ENCODE peak calls at places on chromosomes 16 and 17, in five cellular contexts. Z is SW480; I is tibial nerve; G is CD8-positive, alpha-beta T cell; R is stimulated activated CD4-positive, alpha-beta T cell treated with anti-CD3 and anti-CD28 coated beads, Interleukin-4, amount 100 ng/mL, for 24 hours. F is an unnamed sample.

GRCh38 chr17:18226284-18226945 is 980 bp downstream of the LLGL1 start:
- DNase-seq in Z (no peak), I (no peak), G (no peak), R (no peak), F (no peak)

GRCh38 chr17:40321502-40322416 is 12.8 kb downstream of the RARA start:
- DNase-seq in Z (no peak), I (no peak), G (no peak), R (no peak), F (no peak)

GRCh38 chr17:54537656-54538055 is 363.0 kb upstream of the TOM1L1 start:
- DNase-seq in Z (no peak), I (no peak), G (no peak), R (no peak), F (no peak)

GRCh38 chr17:75617218-75617617 is 16.0 kb upstream of the SMIM5 start:
- DNase-seq in Z (peak), I (no peak), G (no peak), R (no peak), F (no peak)

GRCh38 chr16:1167276-1168107 is 14.6 kb downstream of the CACNA1H start:
- DNase-seq in Z (peak), I (no peak), G (no peak), R (no peak), F (no peak)

GRCh38 chr16:88911148-88911945 is 44.9 kb upstream of the PABPN1L start:
- DNase-seq in Z (no peak), I (no peak), G (no peak), R (no peak), F (no peak)

GRCh38 chr17:34527908-34528470 is 51.4 kb upstream of the TMEM132E start:
- DNase-seq in Z (no peak), I (no peak), G (no peak), R (no peak), F (no peak)

GRCh38 chr16:88738167-88739084 is 32.1 kb downstream of the CTU2 start:
- DNase-seq in Z (no peak), I (no peak), G (no peak), R (no peak), F (no peak)

GRCh38 chr17:76147211-76148014 is 6.4 kb upstream of the FOXJ1 start:
- DNase-seq in Z (peak), I (no peak), G (no peak), R (no peak), F (no peak)

GRCh38 chr16:24848065-24848464 is 2.3 kb downstream of the SLC5A11 start:
- DNase-seq in Z (no peak), I (no peak), G (no peak), R (no peak), F (no peak)

GRCh38 chr16:74734361-74735161 is 33.9 kb upstream of the MLKL start:
- DNase-seq in Z (no peak), I (no peak), G (no peak), R (no peak), F (no peak)

GRCh38 chr17:57622886-57623433 is 122.1 kb downstream of the CCDC182 start:
- DNase-seq in Z (no peak), I (no peak), G (no peak), R (peak), F (no peak)

GRCh38 chr16:29321000-29321393 is 85.5 kb downstream of the NPIPB11 start:
- DNase-seq in Z (no peak), I (no peak), G (no peak), R (no peak), F (no peak)

GRCh38 chr16:82660078-82660645 is 33.4 kb downstream of the CDH13 start:
- DNase-seq in Z (no peak), I (no peak), G (no peak), R (peak), F (no peak)

GRCh38 chr16:73253922-73254480 is 206.1 kb upstream of the ZFHX3 start:
- DNase-seq in Z (no peak), I (no peak), G (no peak), R (no peak), F (no peak)

GRCh38 chr17:45345554-45346254 is 28.9 kb upstream of the MAP3K14 start:
- DNase-seq in Z (no peak), I (peak), G (no peak), R (no peak), F (no peak)

GRCh38 chr16:61146429-61146828 is 889.8 kb downstream of the CDH8 start:
- DNase-seq in Z (no peak), I (no peak), G (no peak), R (no peak), F (no peak)

GRCh38 chr16:88619859-88620655 is 18.3 kb upstream of the IL17C start:
- DNase-seq in Z (no peak), I (no peak), G (peak), R (peak), F (peak)

GRCh38 chr17:54666559-54666958 is 234.1 kb upstream of the TOM1L1 start:
- DNase-seq in Z (no peak), I (no peak), G (no peak), R (no peak), F (no peak)

GRCh38 chr16:50677351-50677750 is 3.8 kb downstream of the SNX20 start:
- DNase-seq in Z (no peak), I (no peak), G (no peak), R (no peak), F (no peak)

GRCh38 chr17:30243002-30243401 is 7.5 kb upstream of the SLC6A4 start:
- DNase-seq in Z (no peak), I (no peak), G (no peak), R (no peak), F (no peak)

GRCh38 chr16:81752225-81752875 is 26.7 kb upstream of the PLCG2 start:
- DNase-seq in Z (peak), I (no peak), G (no peak), R (no peak), F (no peak)

GRCh38 chr17:29624586-29624985 is 1.9 kb upstream of the CORO6 start:
- DNase-seq in Z (no peak), I (no peak), G (no peak), R (no peak), F (no peak)

GRCh38 chr17:11238710-11239109 is 2.3 kb upstream of the SHISA6 start:
- DNase-seq in Z (peak), I (no peak), G (no peak), R (no peak), F (no peak)

GRCh38 chr17:13088666-13089065 is 70.8 kb upstream of the ELAC2 start:
- DNase-seq in Z (no peak), I (no peak), G (no peak), R (no peak), F (no peak)

GRCh38 chr16:86800914-86801313 is 222.6 kb downstream of the FOXL1 start:
- DNase-seq in Z (no peak), I (no peak), G (no peak), R (no peak), F (no peak)